ENCODE peak calls at places on chromosome 6, in four cellular contexts. A, F, Z and P are unnamed samples. For H3K9me3 and H3K4me1, the result is how much of the 10 kb centered on the place peaks cover.

GRCh38 chr6:44002591-44003344 is 124.5 kb downstream of the MRPL14 start:
- DNase-seq in A (no peak), F (peak), Z (peak), P (peak)

GRCh38 chr6:170344631-170345576 is 38.3 kb downstream of the FAM120B start:
- DNase-seq in Z (peak), F (peak), A (no peak), P (no peak)

GRCh38 chr6:37738216-37738615 is 40.5 kb upstream of the MDGA1 start:
- DNase-seq in F (no peak), Z (no peak), A (no peak), P (no peak)

GRCh38 chr6:128520436-128521301 is at the start of gene PTPRK:
- DNase-seq in F (peak), A (peak), Z (peak), P (peak)

GRCh38 chr6:333379-334002 is 41.2 kb downstream of the DUSP22 start:
- DNase-seq in F (no peak), Z (peak), A (no peak), P (no peak)

GRCh38 chr6:139778688-139779087 is 404.2 kb upstream of the CITED2 start:
- DNase-seq in F (no peak), A (no peak), Z (peak), P (no peak)

GRCh38 chr6:132314432-132314831 is 86.8 kb downstream of the MOXD1 start:
- DNase-seq in A (no peak), Z (no peak), F (no peak), P (no peak)

GRCh38 chr6:2632368-2632767 is 118.4 kb downstream of the MYLK4 start:
- DNase-seq in F (no peak), Z (peak), A (no peak), P (no peak)

GRCh38 chr6:131636880-131637792 is at the start of gene ENPP3:
- DNase-seq in A (no peak), Z (peak), F (no peak), P (no peak)

GRCh38 chr6:170083236-170084051 is 207.4 kb downstream of the DLL1 start:
- DNase-seq in A (peak), Z (no peak), F (no peak), P (peak)

GRCh38 chr6:80467408-80467807 is 360.9 kb downstream of the BCKDHB start:
- DNase-seq in Z (no peak), F (no peak), A (no peak), P (no peak)

GRCh38 chr6:104855507-104855906 is 4.2 kb downstream of the HACE1 start:
- DNase-seq in F (no peak), A (no peak), Z (peak), P (no peak)

GRCh38 chr6:108654465-108655106 is 93.9 kb downstream of the FOXO3 start:
- DNase-seq in Z (peak), A (no peak), F (no peak), P (no peak)

GRCh38 chr6:47000842-47001241 is 41.3 kb downstream of the ADGRF1 start:
- DNase-seq in Z (no peak), A (no peak), F (no peak), P (no peak)

GRCh38 chr6:10151144-10151915 is 263.5 kb downstream of the TFAP2A start:
- DNase-seq in Z (peak), A (no peak), F (no peak), P (no peak)

GRCh38 chr6:42010185-42010872 is 40.0 kb upstream of the TAF8 start:
- DNase-seq in F (no peak), Z (no peak), A (peak), P (no peak)

GRCh38 chr6:170206931-170207431 is 83.9 kb downstream of the DLL1 start:
- DNase-seq in Z (no peak), A (peak), F (no peak), P (no peak)

GRCh38 chr6:143213977-143214376 is 153.3 kb downstream of the AIG1 start:
- DNase-seq in F (no peak), Z (no peak), A (no peak), P (no peak)

GRCh38 chr6:132003516-132004178 is 52.5 kb upstream of the CCN2 start:
- DNase-seq in A (no peak), Z (no peak), F (no peak), P (no peak)

GRCh38 chr6:4809999-4810918 is 34.1 kb downstream of the CDYL start:
- DNase-seq in F (no peak), A (no peak), Z (peak), P (no peak)

GRCh38 chr6:422423-423061 is 31.0 kb downstream of the IRF4 start:
- DNase-seq in A (no peak), Z (peak), F (peak), P (no peak)

GRCh38 chr6:39239527-39240154 is 10.4 kb upstream of the KCNK5 start:
- DNase-seq in F (no peak), A (no peak), Z (no peak), P (no peak)

GRCh38 chr6:19869464-19869863 is 32.3 kb downstream of the ID4 start:
- DNase-seq in Z (no peak), F (no peak), A (no peak), P (no peak)

GRCh38 chr6:109891924-109892323 is 86.2 kb upstream of the GPR6 start:
- DNase-seq in A (no peak), Z (no peak), F (no peak), P (peak)

GRCh38 chr6:89989742-89990141 is 95.5 kb downstream of the GJA10 start:
- DNase-seq in F (no peak), A (no peak), Z (peak), P (no peak)

GRCh38 chr6:56953597-56954388 is 1.1 kb upstream of the BEND6 start:
- DNase-seq in A (no peak), F (no peak), Z (no peak), P (peak)

GRCh38 chr6:50905297-50905696 is 86.6 kb downstream of the TFAP2B start:
- DNase-seq in A (no peak), F (no peak), Z (no peak), P (no peak)

DNA sequence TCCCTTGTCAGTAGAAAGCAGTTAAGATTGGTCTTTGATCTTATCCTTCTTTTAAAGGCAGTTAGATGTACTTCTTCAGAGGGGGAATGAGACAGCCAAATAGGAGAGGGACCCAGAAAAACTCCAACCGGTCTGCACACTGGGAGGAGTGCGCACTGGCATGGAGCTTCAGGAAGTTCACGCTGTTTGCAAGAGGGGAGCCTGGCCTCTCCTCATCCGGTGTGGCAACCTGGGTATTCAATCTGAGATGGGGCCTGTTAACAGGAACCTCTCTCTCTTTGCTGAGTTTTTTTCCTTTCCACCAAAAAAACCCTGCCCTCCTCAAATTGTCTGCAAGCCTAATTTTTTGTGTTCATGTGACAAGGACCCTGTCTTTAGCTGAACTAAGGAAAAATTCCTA is 162.5 kb upstream of the OLIG3 start:
- DNase-seq in Z (no peak), A (no peak), F (no peak), P (no peak)
- H3K9me3 ChIP-seq in Z (under half), A (under half), F (under half), P (under half)

GRCh38 chr6:14270142-14270893 is 152.7 kb downstream of the CD83 start:
- DNase-seq in F (no peak), Z (no peak), A (no peak), P (no peak)
- H3K4me1 ChIP-seq in F (under half), Z (under half), A (under half), P (under half)

GRCh38 chr6:15247750-15248450 is 2.0 kb downstream of the JARID2 start:
- DNase-seq in Z (peak), F (peak), A (peak), P (peak)
- TF ChIP-seq POLR2A in Z (peak), F (no peak), A (peak), P (peak)

DNA sequence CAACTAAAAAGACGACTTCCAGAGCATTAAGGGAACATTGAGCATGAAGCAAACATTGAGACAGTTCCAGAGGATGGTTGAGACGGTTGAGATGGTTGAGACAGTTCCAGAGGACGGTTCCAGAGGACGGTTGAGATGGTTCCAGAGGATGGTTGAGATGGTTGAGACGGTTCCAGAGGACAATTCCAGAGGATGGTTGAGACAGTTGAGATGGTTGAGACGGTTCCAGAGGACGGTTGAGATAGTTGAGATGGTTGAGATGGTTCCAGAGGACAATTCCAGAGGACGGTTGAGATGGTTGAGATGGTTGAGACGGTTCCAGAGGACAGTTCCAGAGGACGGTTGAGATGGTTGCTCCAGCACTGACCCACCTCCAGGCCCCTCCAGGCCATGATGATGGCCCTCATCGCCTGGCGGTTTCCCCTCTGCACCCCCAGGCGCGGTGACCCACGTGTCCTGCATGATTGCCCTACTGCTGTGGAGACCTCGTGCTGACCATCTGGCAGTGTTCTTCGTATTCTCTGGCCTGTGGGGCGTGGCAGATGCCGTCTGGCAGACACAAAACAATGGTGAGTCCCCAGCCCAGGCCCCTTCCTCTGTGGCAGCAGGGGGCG is 16.3 kb downstream of the UNC93A start:
- DNase-seq in F (no peak), Z (no peak), A (no peak), P (no peak)
- H3K9me3 ChIP-seq in F (under half), Z (under half), A (under half), P (under half)

DNA sequence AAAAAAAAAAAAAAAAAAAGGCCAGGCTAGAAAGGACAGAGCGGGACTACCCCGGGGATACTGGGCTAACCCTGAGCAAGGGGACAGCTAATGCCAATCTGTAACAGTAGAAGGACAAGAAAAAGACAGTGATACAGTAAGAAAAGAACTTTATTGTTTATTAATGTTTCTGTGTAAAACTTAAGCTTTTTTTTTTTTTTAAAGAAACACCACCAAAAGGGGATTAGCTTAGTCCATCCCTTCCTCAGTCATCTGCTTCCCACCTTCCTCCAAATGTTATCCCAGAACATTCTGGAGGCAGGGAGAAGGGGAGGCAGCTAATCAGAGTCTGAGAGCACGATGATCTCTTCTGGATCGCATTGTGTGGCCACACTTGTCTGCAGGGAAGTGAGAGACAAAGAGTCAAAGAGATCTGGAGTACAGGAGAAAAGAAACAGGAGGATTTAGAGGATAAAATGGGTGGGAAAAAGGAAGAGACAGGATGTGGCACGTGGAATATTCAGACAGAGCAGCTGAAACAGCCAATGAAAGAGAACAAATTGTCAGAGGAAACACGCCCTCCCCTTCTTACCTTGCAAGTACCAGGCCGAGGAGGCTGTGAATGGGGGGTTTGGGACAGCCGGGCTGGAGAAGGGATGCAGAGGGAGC is 1.0 kb upstream of the ZBTB22 start:
- DNase-seq in F (no peak), A (no peak), Z (no peak), P (no peak)
- H3K4me1 ChIP-seq in F (under half), A (under half), Z (under half), P (half or more)

DNA sequence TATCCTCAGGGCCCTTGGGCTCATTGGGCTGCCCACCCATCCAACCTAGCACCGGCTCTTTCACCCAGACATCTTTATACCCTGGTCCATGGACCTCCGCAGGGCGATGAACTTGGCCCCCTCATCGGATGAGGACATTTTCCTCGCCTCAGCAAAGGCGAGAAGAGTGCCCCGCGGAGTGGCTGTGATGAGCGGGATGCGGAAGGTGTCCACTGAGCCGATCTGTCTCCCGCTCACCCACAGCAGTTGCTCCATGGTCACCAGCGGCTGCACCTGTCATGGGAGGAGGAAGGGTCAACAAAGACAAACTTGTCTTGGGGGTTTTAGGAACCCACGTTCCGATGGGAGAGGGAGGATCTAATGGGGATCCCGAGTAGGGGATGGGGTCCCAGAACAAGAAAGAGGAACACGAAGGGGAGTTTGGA is 690 bp downstream of the NEU1 start:
- DNase-seq in A (no peak), F (no peak), Z (no peak), P (no peak)
- TF ChIP-seq POLR2A in A (no peak), F (no peak), Z (no peak), P (no peak)